ENCODE peak calls at places on chromosomes 16 and 17, in ten cellular contexts. T, K, E, H, I, W, L, M, G and X are unnamed samples.

GRCh38 chr16:56743840-56744239 is 13.9 kb downstream of the NUP93 start:
- DNase-seq in W (peak; percentile 94), G (no peak), T (no peak), M (peak; percentile 80), K (no peak), H (no peak), E (no peak), L (peak; percentile 41), I (no peak), X (no peak)

GRCh38 chr17:60513014-60513413 is 13.0 kb downstream of the APPBP2 start:
- DNase-seq in H (no peak), K (no peak), I (no peak), G (no peak), W (no peak), E (no peak), T (no peak), L (no peak), M (no peak), X (no peak)

GRCh38 chr17:21272250-21272649 is 12.3 kb upstream of the MAP2K3 start:
- DNase-seq in M (no peak), L (no peak), E (no peak), I (no peak), H (no peak), G (no peak), W (no peak), K (no peak), T (no peak), X (no peak)

GRCh38 chr16:2960183-2961010 is 3.7 kb upstream of the KREMEN2 start:
- DNase-seq in K (no peak), W (no peak), E (no peak), I (no peak), G (no peak), T (no peak), L (no peak), M (no peak), H (no peak), X (no peak)

GRCh38 chr17:64133546-64134215 is 3.7 kb upstream of the ERN1 start:
- DNase-seq in I (peak; percentile 75), W (peak; percentile 64), M (peak; percentile 82), G (peak; percentile 66), K (peak; percentile 87), L (peak; percentile 91), H (no peak), E (peak; percentile 71), T (peak; percentile 57), X (no peak)

GRCh38 chr16:50043358-50043757 is 18.3 kb downstream of the CNEP1R1 start:
- DNase-seq in L (no peak), G (no peak), E (no peak), I (no peak), T (no peak), H (no peak), K (no peak), W (no peak), M (no peak), X (no peak)

GRCh38 chr16:89847056-89847929 is 19.0 kb downstream of the SPIRE2 start:
- DNase-seq in L (no peak), M (no peak), I (no peak), G (no peak), W (no peak), K (no peak), E (no peak), H (no peak), T (no peak), X (no peak)

GRCh38 chr16:31088459-31089183 is at the start of gene PRSS53:
- DNase-seq in E (no peak), H (no peak), G (no peak), W (no peak), I (no peak), L (no peak), M (no peak), K (no peak), T (no peak), X (no peak)

GRCh38 chr16:56301391-56301850 is 110.1 kb downstream of the GNAO1 start:
- DNase-seq in H (peak; percentile 64), I (no peak), T (no peak), W (no peak), G (no peak), M (peak; percentile 9), K (peak; percentile 51), L (peak; percentile 81), E (no peak), X (no peak)

GRCh38 chr17:73641779-73642580 is 2.3 kb downstream of the SDK2 start:
- DNase-seq in H (no peak), L (no peak), G (no peak), E (no peak), T (peak; percentile 13), W (no peak), I (no peak), K (no peak), M (no peak), X (no peak)

GRCh38 chr17:16496820-16497489 is 5.0 kb upstream of the LRRC75A start:
- DNase-seq in G (no peak), L (no peak), E (no peak), T (no peak), K (no peak), W (no peak), H (no peak), I (no peak), M (no peak), X (no peak)

GRCh38 chr16:73179671-73180370 is 131.9 kb upstream of the ZFHX3 start:
- DNase-seq in L (no peak), E (no peak), G (no peak), T (no peak), I (no peak), H (no peak), M (no peak), W (no peak), K (no peak), X (no peak)

GRCh38 chr16:21028728-21029127 is 121.9 kb downstream of the DNAH3 start:
- DNase-seq in G (no peak), W (no peak), M (peak; percentile 4), H (no peak), T (no peak), E (no peak), K (no peak), L (no peak), I (no peak), X (no peak)

GRCh38 chr17:76585649-76586593 is at the start of gene ST6GALNAC2:
- DNase-seq in I (peak; percentile 42), T (peak; percentile 50), K (no peak), E (peak; percentile 61), G (peak; percentile 76), L (peak; percentile 83), M (peak; percentile 71), H (no peak), W (peak; percentile 17), X (no peak)

GRCh38 chr16:590165-590874 is 454 bp downstream of the RAB40C start:
- DNase-seq in E (no peak), W (no peak), G (no peak), L (no peak), T (no peak), M (peak; percentile 81), I (no peak), K (peak; percentile 64), H (no peak), X (no peak)

GRCh38 chr16:57531635-57532220 is 4.6 kb downstream of the CCDC102A start:
- DNase-seq in K (no peak), G (no peak), M (no peak), L (no peak), T (no peak), I (no peak), W (no peak), E (no peak), H (peak; percentile 5), X (no peak)

GRCh38 chr16:20675488-20676267 is 21.8 kb downstream of the ACSM1 start:
- DNase-seq in I (peak; percentile 19), H (no peak), W (no peak), L (no peak), T (no peak), M (no peak), E (peak; percentile 38), K (peak; percentile 12), G (no peak), X (no peak)

GRCh38 chr16:57764341-57765159 is 29.0 kb downstream of the KATNB1 start:
- DNase-seq in T (no peak), H (no peak), W (peak; percentile 90), I (peak; percentile 90), M (peak; percentile 92), K (peak; percentile 79), E (peak; percentile 28), L (peak; percentile 88), G (peak; percentile 70), X (peak; percentile 3)

GRCh38 chr17:17599965-17600364 is 8.5 kb upstream of the PEMT start:
- DNase-seq in I (no peak), M (no peak), H (no peak), T (no peak), W (no peak), K (no peak), G (no peak), E (no peak), L (no peak), X (no peak)

GRCh38 chr16:81293909-81294802 is 20.6 kb upstream of the GAN start:
- DNase-seq in K (peak; percentile 59), L (no peak), W (no peak), H (no peak), E (no peak), T (no peak), G (no peak), M (no peak), I (no peak), X (no peak)

GRCh38 chr17:78885956-78886355 is 17.0 kb downstream of the CEP295NL start:
- DNase-seq in W (no peak), M (no peak), H (no peak), T (no peak), E (no peak), K (no peak), I (peak; percentile 26), G (no peak), L (no peak), X (no peak)

GRCh38 chr16:62644030-62644812 is 608.0 kb upstream of the CDH8 start:
- DNase-seq in M (no peak), I (no peak), G (no peak), K (no peak), E (no peak), H (no peak), W (no peak), L (no peak), T (no peak), X (no peak)

GRCh38 chr16:31202402-31203385 is at the start of gene PYCARD:
- DNase-seq in I (no peak), L (no peak), G (no peak), K (peak; percentile 44), H (no peak), E (peak; percentile 58), T (peak; percentile 77), M (peak; percentile 75), W (peak; percentile 21), X (no peak)

GRCh38 chr17:82952019-82952418 is 112.2 kb upstream of the ZNF750 start:
- DNase-seq in M (no peak), K (no peak), E (no peak), H (no peak), T (no peak), W (no peak), L (no peak), G (no peak), I (no peak), X (no peak)

GRCh38 chr17:1627219-1627986 is 1.2 kb downstream of the SLC43A2 start:
- DNase-seq in K (no peak), E (no peak), T (peak; percentile 84), L (no peak), I (no peak), W (no peak), G (no peak), M (no peak), H (no peak), X (no peak)

GRCh38 chr16:61812251-61812650 is 224.0 kb downstream of the CDH8 start:
- DNase-seq in T (no peak), G (no peak), I (no peak), M (no peak), L (no peak), W (no peak), H (no peak), E (no peak), K (no peak), X (no peak)

GRCh38 chr17:348692-349425 is 3.7 kb downstream of the RPH3AL start:
- DNase-seq in M (no peak), E (no peak), H (no peak), T (no peak), G (no peak), I (no peak), K (peak; percentile 14), W (no peak), L (peak; percentile 13), X (no peak)

GRCh38 chr16:29674188-29674587 is 4.8 kb upstream of the QPRT start:
- DNase-seq in T (peak; percentile 89), K (no peak), E (no peak), W (no peak), L (no peak), I (no peak), G (no peak), M (peak; percentile 48), H (peak; percentile 66), X (no peak)